ENCODE peak calls at places on chromosome 2, in six cellular contexts. One of them, this sample, is unnamed.

GRCh38 chr2:205772983-205773382 is 90.7 kb downstream of the NRP2 start:
- DNase-seq in HepG2: no peak
- DNase-seq in spleen: no peak
- DNase-seq in ovary: no peak
- DNase-seq in thyroid gland: peak; percentile 50
- DNase-seq in breast epithelium: no peak
- DNase-seq in this sample: no peak

GRCh38 chr2:98458207-98458606 is 13.5 kb downstream of the INPP4A start:
- DNase-seq in HepG2: no peak
- DNase-seq in spleen: no peak
- DNase-seq in ovary: no peak
- DNase-seq in thyroid gland: no peak
- DNase-seq in breast epithelium: no peak
- DNase-seq in this sample: no peak

GRCh38 chr2:238669581-238670340 is 178.1 kb upstream of the TWIST2 start:
- DNase-seq in HepG2: no peak
- DNase-seq in spleen: no peak
- DNase-seq in ovary: no peak
- DNase-seq in thyroid gland: no peak
- DNase-seq in breast epithelium: no peak
- DNase-seq in this sample: no peak

GRCh38 chr2:65724752-65725151 is 292.4 kb upstream of the SPRED2 start:
- DNase-seq in HepG2: no peak
- DNase-seq in spleen: no peak
- DNase-seq in ovary: no peak
- DNase-seq in thyroid gland: no peak
- DNase-seq in breast epithelium: no peak
- DNase-seq in this sample: no peak

GRCh38 chr2:239548965-239549595 is 148.3 kb upstream of the HDAC4 start:
- DNase-seq in HepG2: no peak
- DNase-seq in spleen: peak; percentile 30
- DNase-seq in ovary: no peak
- DNase-seq in thyroid gland: no peak
- DNase-seq in breast epithelium: no peak
- DNase-seq in this sample: no peak

GRCh38 chr2:42928692-42929576 is 136.6 kb upstream of the HAAO start:
- DNase-seq in HepG2: peak; percentile 90
- DNase-seq in spleen: no peak
- DNase-seq in ovary: no peak
- DNase-seq in thyroid gland: no peak
- DNase-seq in breast epithelium: no peak
- DNase-seq in this sample: no peak

GRCh38 chr2:176246324-176246723 is 22.9 kb upstream of the MTX2 start:
- DNase-seq in HepG2: no peak
- DNase-seq in spleen: no peak
- DNase-seq in ovary: no peak
- DNase-seq in thyroid gland: no peak
- DNase-seq in breast epithelium: no peak
- DNase-seq in this sample: no peak

GRCh38 chr2:172427990-172428840 is 829 bp downstream of the ITGA6 start:
- DNase-seq in HepG2: peak; percentile 74
- DNase-seq in spleen: peak; percentile 88
- DNase-seq in ovary: peak; percentile 31
- DNase-seq in thyroid gland: peak; percentile 66
- DNase-seq in breast epithelium: no peak
- DNase-seq in this sample: peak; percentile 19

GRCh38 chr2:160489096-160489495 is 4.5 kb downstream of the RBMS1 start:
- DNase-seq in HepG2: no peak
- DNase-seq in spleen: no peak
- DNase-seq in ovary: no peak
- DNase-seq in thyroid gland: no peak
- DNase-seq in breast epithelium: no peak
- DNase-seq in this sample: no peak

GRCh38 chr2:184119920-184120820 is 478.2 kb upstream of the ZNF804A start:
- DNase-seq in HepG2: no peak
- DNase-seq in spleen: no peak
- DNase-seq in ovary: no peak
- DNase-seq in thyroid gland: no peak
- DNase-seq in breast epithelium: no peak
- DNase-seq in this sample: no peak

GRCh38 chr2:74179063-74179865 is 585 bp upstream of the MOB1A start:
- DNase-seq in HepG2: no peak
- DNase-seq in spleen: peak; percentile 82
- DNase-seq in ovary: peak; percentile 34
- DNase-seq in thyroid gland: no peak
- DNase-seq in breast epithelium: no peak
- DNase-seq in this sample: no peak
- TF ChIP-seq POLR2A in HepG2: peak; percentile 87
- TF ChIP-seq POLR2A in spleen: no peak
- TF ChIP-seq POLR2A in ovary: no peak
- TF ChIP-seq POLR2A in thyroid gland: no peak
- TF ChIP-seq POLR2A in breast epithelium: no peak
- TF ChIP-seq POLR2A in this sample: no peak

GRCh38 chr2:231682546-231683291 is 25.6 kb upstream of the PTMA start:
- DNase-seq in HepG2: no peak
- DNase-seq in spleen: peak; percentile 64
- DNase-seq in ovary: no peak
- DNase-seq in thyroid gland: no peak
- DNase-seq in breast epithelium: no peak
- DNase-seq in this sample: no peak

GRCh38 chr2:231679131-231679530 is 29.2 kb upstream of the PTMA start:
- DNase-seq in HepG2: no peak
- DNase-seq in spleen: peak; percentile 75
- DNase-seq in ovary: no peak
- DNase-seq in thyroid gland: no peak
- DNase-seq in breast epithelium: no peak
- DNase-seq in this sample: no peak

GRCh38 chr2:231679906-231680283 is 28.4 kb upstream of the PTMA start:
- DNase-seq in HepG2: no peak
- DNase-seq in spleen: no peak
- DNase-seq in ovary: no peak
- DNase-seq in thyroid gland: no peak
- DNase-seq in breast epithelium: no peak
- DNase-seq in this sample: no peak

GRCh38 chr2:231680284-231680991 is 27.9 kb upstream of the PTMA start:
- DNase-seq in HepG2: peak; percentile 65
- DNase-seq in spleen: peak; percentile 79
- DNase-seq in ovary: no peak
- DNase-seq in thyroid gland: peak; percentile 50
- DNase-seq in breast epithelium: no peak
- DNase-seq in this sample: no peak

GRCh38 chr2:231680992-231681852 is 27.1 kb upstream of the PTMA start:
- DNase-seq in HepG2: peak; percentile 87
- DNase-seq in spleen: peak; percentile 85
- DNase-seq in ovary: peak; percentile 93
- DNase-seq in thyroid gland: peak; percentile 88
- DNase-seq in breast epithelium: no peak
- DNase-seq in this sample: peak; percentile 90
- TF ChIP-seq POLR2A in HepG2: no peak
- TF ChIP-seq POLR2A in spleen: no peak
- TF ChIP-seq POLR2A in ovary: peak; percentile 64
- TF ChIP-seq POLR2A in thyroid gland: peak; percentile 84
- TF ChIP-seq POLR2A in breast epithelium: no peak
- TF ChIP-seq POLR2A in this sample: no peak

GRCh38 chr2:236575501-236575900 is 5.9 kb downstream of the ACKR3 start:
- DNase-seq in HepG2: no peak
- DNase-seq in spleen: no peak
- DNase-seq in ovary: no peak
- DNase-seq in thyroid gland: no peak
- DNase-seq in breast epithelium: no peak
- DNase-seq in this sample: no peak

GRCh38 chr2:236576053-236576452 is 6.4 kb downstream of the ACKR3 start:
- DNase-seq in HepG2: no peak
- DNase-seq in spleen: no peak
- DNase-seq in ovary: no peak
- DNase-seq in thyroid gland: peak; percentile 28
- DNase-seq in breast epithelium: no peak
- DNase-seq in this sample: no peak

GRCh38 chr2:236574000-236574399 is 4.4 kb downstream of the ACKR3 start:
- DNase-seq in HepG2: no peak
- DNase-seq in spleen: no peak
- DNase-seq in ovary: no peak
- DNase-seq in thyroid gland: no peak
- DNase-seq in breast epithelium: no peak
- DNase-seq in this sample: no peak

GRCh38 chr2:236573066-236573929 is 3.7 kb downstream of the ACKR3 start:
- DNase-seq in HepG2: no peak
- DNase-seq in spleen: no peak
- DNase-seq in ovary: no peak
- DNase-seq in thyroid gland: no peak
- DNase-seq in breast epithelium: no peak
- DNase-seq in this sample: no peak

DNA sequence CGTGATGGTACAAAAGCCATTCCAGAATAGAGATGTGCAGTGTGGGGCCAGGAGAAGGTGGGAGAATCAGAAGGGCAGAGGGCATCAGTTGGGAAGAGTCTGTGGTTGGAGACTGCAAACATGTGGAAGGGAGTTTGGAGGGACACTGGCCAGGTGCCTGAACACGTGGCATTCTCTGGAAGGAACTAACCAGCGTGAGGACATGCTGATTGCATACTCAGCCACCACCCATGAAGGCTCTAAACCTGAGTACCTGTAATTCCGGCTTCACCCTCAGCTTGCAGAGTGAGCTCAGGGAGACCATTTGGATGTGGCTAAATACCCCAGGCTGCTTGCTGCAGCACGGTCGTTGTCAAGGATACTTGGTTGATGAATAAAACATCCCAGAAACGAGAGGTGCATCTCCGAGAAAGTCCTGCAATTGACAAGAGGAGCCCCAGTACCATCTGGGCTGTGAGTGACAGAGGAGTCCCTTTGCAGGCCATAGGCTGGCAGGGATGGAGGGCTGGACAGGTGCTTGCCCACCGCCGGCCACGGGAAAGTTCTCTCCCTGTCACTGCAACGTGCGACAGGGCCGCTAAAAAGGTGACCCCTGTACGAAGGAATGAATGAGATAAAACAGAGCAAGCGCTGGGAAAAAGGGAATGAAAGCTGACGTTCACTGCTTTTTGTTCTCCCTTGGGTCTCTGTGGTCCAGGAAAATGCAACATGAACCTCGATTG is 5.0 kb downstream of the ACKR3 start:
- DNase-seq in HepG2: no peak
- DNase-seq in spleen: no peak
- DNase-seq in ovary: no peak
- DNase-seq in thyroid gland: peak; percentile 83
- DNase-seq in breast epithelium: no peak
- DNase-seq in this sample: no peak
- TF ChIP-seq POLR2A in HepG2: no peak
- TF ChIP-seq POLR2A in spleen: no peak
- TF ChIP-seq POLR2A in ovary: no peak
- TF ChIP-seq POLR2A in thyroid gland: no peak
- TF ChIP-seq POLR2A in breast epithelium: no peak
- TF ChIP-seq POLR2A in this sample: no peak

GRCh38 chr2:175166216-175166824 is 1.7 kb downstream of the ATF2 start:
- DNase-seq in HepG2: no peak
- DNase-seq in spleen: no peak
- DNase-seq in ovary: no peak
- DNase-seq in thyroid gland: no peak
- DNase-seq in breast epithelium: no peak
- DNase-seq in this sample: no peak

GRCh38 chr2:175169191-175169590 is 1.2 kb upstream of the ATF2 start:
- DNase-seq in HepG2: no peak
- DNase-seq in spleen: no peak
- DNase-seq in ovary: no peak
- DNase-seq in thyroid gland: no peak
- DNase-seq in breast epithelium: no peak
- DNase-seq in this sample: no peak

GRCh38 chr2:175167792-175168563 is at the start of gene ATF2:
- DNase-seq in HepG2: peak; percentile 100
- DNase-seq in spleen: peak; percentile 99
- DNase-seq in ovary: peak; percentile 98
- DNase-seq in thyroid gland: peak; percentile 99
- DNase-seq in breast epithelium: peak; percentile 97
- DNase-seq in this sample: peak; percentile 80

GRCh38 chr2:175167076-175167791 is 769 bp downstream of the ATF2 start:
- DNase-seq in HepG2: peak; percentile 40
- DNase-seq in spleen: no peak
- DNase-seq in ovary: peak; percentile 56
- DNase-seq in thyroid gland: peak; percentile 48
- DNase-seq in breast epithelium: no peak
- DNase-seq in this sample: no peak

DNA sequence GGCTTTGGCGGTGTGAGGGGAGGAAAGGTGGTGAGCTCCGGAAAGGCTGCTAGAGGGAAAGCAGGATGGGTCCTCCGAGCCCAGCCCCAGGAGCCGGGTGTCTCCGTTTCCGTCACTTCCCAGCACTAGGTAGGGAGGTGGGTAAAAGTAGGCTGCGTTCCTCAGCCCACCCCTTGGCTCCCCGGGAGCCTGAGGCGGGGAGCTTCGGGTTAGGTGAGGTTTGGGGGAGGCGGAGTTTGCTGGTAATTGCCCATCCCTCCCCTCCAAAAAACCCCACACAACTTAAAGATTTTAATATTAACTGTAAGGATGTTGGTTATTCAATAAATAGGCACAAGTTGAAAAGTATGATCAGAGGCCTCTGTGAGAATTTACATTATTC is 552 bp upstream of the ATF2 start:
- DNase-seq in HepG2: no peak
- DNase-seq in spleen: no peak
- DNase-seq in ovary: no peak
- DNase-seq in thyroid gland: no peak
- DNase-seq in breast epithelium: no peak
- DNase-seq in this sample: no peak
- TF ChIP-seq POLR2A in HepG2: peak; percentile 84
- TF ChIP-seq POLR2A in spleen: no peak
- TF ChIP-seq POLR2A in ovary: peak; percentile 67
- TF ChIP-seq POLR2A in thyroid gland: no peak
- TF ChIP-seq POLR2A in breast epithelium: peak; percentile 45
- TF ChIP-seq POLR2A in this sample: no peak

This sample was measured in GM12891.